ENCODE peak calls at places on chromosomes 5 and 9, in seven cellular contexts. One of them, this sample, is unnamed.
A peak's percentile ranks its signal among the peaks of the same experiment; 100 is the strongest.

GRCh38 chr9:131739192-131739961 is 499 bp downstream of the RAPGEF1 start:
- DNase-seq in PC-3: peak; percentile 29
- DNase-seq in heart left ventricle: peak; percentile 61
- DNase-seq in cardiac muscle cell: peak; percentile 52
- DNase-seq in K562: peak; percentile 66
- DNase-seq in left lung: no peak
- DNase-seq in DND-41: peak; percentile 41
- DNase-seq in this sample: no peak

GRCh38 chr5:81895312-81895711 is 76.5 kb upstream of the ATG10 start:
- DNase-seq in PC-3: no peak
- DNase-seq in heart left ventricle: no peak
- DNase-seq in cardiac muscle cell: no peak
- DNase-seq in K562: no peak
- DNase-seq in left lung: no peak
- DNase-seq in DND-41: no peak
- DNase-seq in this sample: no peak

GRCh38 chr5:9775339-9775738 is 145.2 kb upstream of the TAS2R1 start:
- DNase-seq in PC-3: peak; percentile 17
- DNase-seq in heart left ventricle: no peak
- DNase-seq in cardiac muscle cell: no peak
- DNase-seq in K562: no peak
- DNase-seq in left lung: no peak
- DNase-seq in DND-41: no peak
- DNase-seq in this sample: no peak

GRCh38 chr5:78908173-78908901 is 76.8 kb downstream of the ARSB start:
- DNase-seq in PC-3: no peak
- DNase-seq in heart left ventricle: peak; percentile 79
- DNase-seq in cardiac muscle cell: peak; percentile 80
- DNase-seq in K562: no peak
- DNase-seq in left lung: peak; percentile 53
- DNase-seq in DND-41: no peak
- DNase-seq in this sample: peak; percentile 89

GRCh38 chr5:133362438-133362837 is 249.9 kb downstream of the FSTL4 start:
- DNase-seq in PC-3: no peak
- DNase-seq in heart left ventricle: no peak
- DNase-seq in cardiac muscle cell: no peak
- DNase-seq in K562: no peak
- DNase-seq in left lung: no peak
- DNase-seq in DND-41: no peak
- DNase-seq in this sample: no peak

GRCh38 chr5:157198277-157199058 is 17.8 kb downstream of the ITK start:
- DNase-seq in PC-3: no peak
- DNase-seq in heart left ventricle: no peak
- DNase-seq in cardiac muscle cell: no peak
- DNase-seq in K562: no peak
- DNase-seq in left lung: no peak
- DNase-seq in DND-41: no peak
- DNase-seq in this sample: no peak

GRCh38 chr9:8078641-8079140 is 279.1 kb upstream of the DMAC1 start:
- DNase-seq in PC-3: no peak
- DNase-seq in heart left ventricle: no peak
- DNase-seq in cardiac muscle cell: no peak
- DNase-seq in K562: no peak
- DNase-seq in left lung: no peak
- DNase-seq in DND-41: no peak
- DNase-seq in this sample: no peak

GRCh38 chr9:129483467-129484324 is 137.2 kb downstream of the C9orf50 start:
- DNase-seq in PC-3: peak; percentile 72
- DNase-seq in heart left ventricle: peak; percentile 91
- DNase-seq in cardiac muscle cell: peak; percentile 75
- DNase-seq in K562: peak; percentile 45
- DNase-seq in left lung: peak; percentile 90
- DNase-seq in DND-41: no peak
- DNase-seq in this sample: peak; percentile 70

GRCh38 chr5:154273963-154274827 is 83.7 kb downstream of the GALNT10 start:
- DNase-seq in PC-3: no peak
- DNase-seq in heart left ventricle: no peak
- DNase-seq in cardiac muscle cell: no peak
- DNase-seq in K562: no peak
- DNase-seq in left lung: no peak
- DNase-seq in DND-41: no peak
- DNase-seq in this sample: no peak

GRCh38 chr5:168552146-168552545 is 23.0 kb downstream of the FBLL1 start:
- DNase-seq in PC-3: peak; percentile 25
- DNase-seq in heart left ventricle: peak; percentile 45
- DNase-seq in cardiac muscle cell: no peak
- DNase-seq in K562: no peak
- DNase-seq in left lung: no peak
- DNase-seq in DND-41: no peak
- DNase-seq in this sample: no peak

GRCh38 chr9:35750256-35750531 is 1.1 kb downstream of the RGP1 start:
- DNase-seq in PC-3: no peak
- DNase-seq in heart left ventricle: no peak
- DNase-seq in cardiac muscle cell: no peak
- DNase-seq in K562: no peak
- DNase-seq in left lung: no peak
- DNase-seq in DND-41: no peak
- DNase-seq in this sample: no peak

GRCh38 chr9:35755071-35755470 is 995 bp upstream of the MSMP start:
- DNase-seq in PC-3: no peak
- DNase-seq in heart left ventricle: no peak
- DNase-seq in cardiac muscle cell: no peak
- DNase-seq in K562: no peak
- DNase-seq in left lung: no peak
- DNase-seq in DND-41: no peak
- DNase-seq in this sample: no peak

GRCh38 chr9:35754264-35754663 is at the start of gene MSMP:
- DNase-seq in PC-3: no peak
- DNase-seq in heart left ventricle: no peak
- DNase-seq in cardiac muscle cell: no peak
- DNase-seq in K562: no peak
- DNase-seq in left lung: no peak
- DNase-seq in DND-41: no peak
- DNase-seq in this sample: no peak

GRCh38 chr9:35756275-35756742 is 2.2 kb upstream of the MSMP start:
- DNase-seq in PC-3: peak; percentile 43
- DNase-seq in heart left ventricle: peak; percentile 65
- DNase-seq in cardiac muscle cell: peak; percentile 62
- DNase-seq in K562: no peak
- DNase-seq in left lung: peak; percentile 66
- DNase-seq in DND-41: peak; percentile 79
- DNase-seq in this sample: no peak

DNA sequence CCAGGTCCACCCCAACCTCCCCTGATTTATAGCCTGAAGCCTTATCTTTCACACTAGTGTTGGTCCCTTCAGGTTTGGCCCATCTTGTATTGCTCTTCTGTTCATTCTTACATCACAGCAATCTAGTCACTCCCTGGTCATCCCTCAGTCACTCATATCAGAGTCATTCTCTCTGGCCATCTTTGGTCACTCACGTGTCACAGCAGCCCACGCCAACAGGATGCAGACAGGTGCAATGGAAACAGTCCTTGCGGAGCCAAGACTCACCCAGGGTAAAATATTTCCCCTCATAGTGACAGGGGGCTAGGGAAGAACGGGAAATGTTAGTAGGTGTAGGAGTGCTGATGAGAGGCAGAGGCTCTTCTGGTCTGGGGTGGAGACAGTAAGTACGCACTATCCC is 610 bp downstream of the MSMP start:
- DNase-seq in PC-3: no peak
- DNase-seq in heart left ventricle: no peak
- DNase-seq in cardiac muscle cell: no peak
- DNase-seq in K562: no peak
- DNase-seq in left lung: no peak
- DNase-seq in DND-41: no peak
- DNase-seq in this sample: no peak
- H3K27ac ChIP-seq in PC-3: no peak overlapping the region
- H3K27ac ChIP-seq in heart left ventricle: no peak overlapping the region
- H3K27ac ChIP-seq in cardiac muscle cell: no peak overlapping the region
- H3K27ac ChIP-seq in K562: no peak overlapping the region
- H3K27ac ChIP-seq in left lung: no peak overlapping the region
- H3K27ac ChIP-seq in DND-41: no peak overlapping the region
- H3K27ac ChIP-seq in this sample: no peak overlapping the region

DNA sequence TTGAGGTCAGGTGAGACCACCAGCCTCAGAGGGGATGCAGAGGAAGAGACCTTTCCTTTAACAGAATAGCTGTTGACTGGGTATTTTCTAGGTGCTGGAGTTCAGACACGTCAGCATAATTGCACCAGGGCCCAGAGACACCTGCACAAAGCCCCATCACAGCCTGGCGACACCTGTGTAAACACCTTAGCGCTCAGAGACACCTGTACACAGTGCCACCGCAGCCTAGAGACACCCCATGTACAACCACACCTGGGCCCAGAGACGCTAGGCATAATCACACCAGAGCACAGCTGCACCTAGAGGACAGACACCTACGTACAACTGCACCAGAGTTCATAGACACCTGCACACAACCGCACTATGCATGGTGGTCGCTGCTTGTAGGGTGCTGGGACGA is 1.0 kb downstream of the TRIP13 start:
- DNase-seq in PC-3: no peak
- DNase-seq in heart left ventricle: no peak
- DNase-seq in cardiac muscle cell: no peak
- DNase-seq in K562: no peak
- DNase-seq in left lung: no peak
- DNase-seq in DND-41: no peak
- DNase-seq in this sample: no peak
- H3K4me3 ChIP-seq in PC-3: peak overlapping the region; percentile 82
- H3K4me3 ChIP-seq in heart left ventricle: no peak overlapping the region
- H3K4me3 ChIP-seq in cardiac muscle cell: no peak overlapping the region
- H3K4me3 ChIP-seq in K562: peak overlapping the region; percentile 71
- H3K4me3 ChIP-seq in left lung: peak overlapping the region; percentile 82
- H3K4me3 ChIP-seq in DND-41: peak overlapping the region; percentile 85
- H3K4me3 ChIP-seq in this sample: peak overlapping the region; percentile 96

GRCh38 chr5:52789378-52789777 is 1.7 kb downstream of the ITGA1 start:
- DNase-seq in PC-3: no peak
- DNase-seq in heart left ventricle: no peak
- DNase-seq in cardiac muscle cell: no peak
- DNase-seq in K562: no peak
- DNase-seq in left lung: no peak
- DNase-seq in DND-41: no peak
- DNase-seq in this sample: no peak
- H3K27ac ChIP-seq in PC-3: peak overlapping the region; percentile 85
- H3K27ac ChIP-seq in heart left ventricle: peak overlapping the region; percentile 93
- H3K27ac ChIP-seq in cardiac muscle cell: no peak overlapping the region
- H3K27ac ChIP-seq in K562: no peak overlapping the region
- H3K27ac ChIP-seq in left lung: peak overlapping the region; percentile 86
- H3K27ac ChIP-seq in DND-41: peak overlapping the region; percentile 74
- H3K27ac ChIP-seq in this sample: no peak overlapping the region

DNA sequence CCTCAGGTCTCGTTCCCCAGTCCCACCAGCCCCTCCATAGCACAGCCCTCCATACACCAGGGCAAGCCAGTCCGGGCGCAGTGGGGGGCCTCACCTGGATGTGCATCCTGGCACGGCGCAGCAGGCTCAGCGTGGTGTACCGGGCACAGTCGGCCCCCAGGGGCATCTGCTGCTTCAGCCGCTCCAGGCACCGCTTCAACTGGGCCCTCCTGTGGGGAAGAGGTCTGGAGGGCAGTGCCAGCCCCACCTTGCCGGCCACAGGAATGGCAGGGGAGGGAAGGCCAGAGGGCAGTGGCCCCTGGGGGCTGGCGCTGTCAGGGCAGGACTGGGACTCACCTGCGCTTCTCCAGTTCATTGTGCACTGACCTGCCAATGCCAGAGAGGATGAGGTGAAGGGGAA is 1.4 kb downstream of the MXD3 start:
- DNase-seq in PC-3: no peak
- DNase-seq in heart left ventricle: no peak
- DNase-seq in cardiac muscle cell: no peak
- DNase-seq in K562: no peak
- DNase-seq in left lung: no peak
- DNase-seq in DND-41: no peak
- DNase-seq in this sample: peak; percentile 49
- H3K4me3 ChIP-seq in PC-3: peak overlapping the region; percentile 76
- H3K4me3 ChIP-seq in heart left ventricle: no peak overlapping the region
- H3K4me3 ChIP-seq in cardiac muscle cell: no peak overlapping the region
- H3K4me3 ChIP-seq in K562: no peak overlapping the region
- H3K4me3 ChIP-seq in left lung: peak overlapping the region; percentile 55
- H3K4me3 ChIP-seq in DND-41: peak overlapping the region; percentile 79
- H3K4me3 ChIP-seq in this sample: peak overlapping the region; percentile 71

GRCh38 chr5:57600321-57600720 is 117.7 kb upstream of the ACTBL2 start:
- DNase-seq in PC-3: no peak
- DNase-seq in heart left ventricle: no peak
- DNase-seq in cardiac muscle cell: no peak
- DNase-seq in K562: no peak
- DNase-seq in left lung: no peak
- DNase-seq in DND-41: no peak
- DNase-seq in this sample: no peak

GRCh38 chr5:57598756-57599155 is 116.1 kb upstream of the ACTBL2 start:
- DNase-seq in PC-3: peak; percentile 68
- DNase-seq in heart left ventricle: no peak
- DNase-seq in cardiac muscle cell: no peak
- DNase-seq in K562: no peak
- DNase-seq in left lung: no peak
- DNase-seq in DND-41: no peak
- DNase-seq in this sample: no peak

GRCh38 chr5:57594436-57594835 is 111.8 kb upstream of the ACTBL2 start:
- DNase-seq in PC-3: no peak
- DNase-seq in heart left ventricle: no peak
- DNase-seq in cardiac muscle cell: no peak
- DNase-seq in K562: no peak
- DNase-seq in left lung: no peak
- DNase-seq in DND-41: no peak
- DNase-seq in this sample: no peak

GRCh38 chr5:57595530-57596098 is 113.0 kb upstream of the ACTBL2 start:
- DNase-seq in PC-3: no peak
- DNase-seq in heart left ventricle: no peak
- DNase-seq in cardiac muscle cell: no peak
- DNase-seq in K562: no peak
- DNase-seq in left lung: no peak
- DNase-seq in DND-41: no peak
- DNase-seq in this sample: no peak

GRCh38 chr5:57598097-57598496 is 115.5 kb upstream of the ACTBL2 start:
- DNase-seq in PC-3: no peak
- DNase-seq in heart left ventricle: no peak
- DNase-seq in cardiac muscle cell: no peak
- DNase-seq in K562: no peak
- DNase-seq in left lung: no peak
- DNase-seq in DND-41: no peak
- DNase-seq in this sample: no peak
- H3K27ac ChIP-seq in PC-3: peak overlapping the region; percentile 57
- H3K27ac ChIP-seq in heart left ventricle: no peak overlapping the region
- H3K27ac ChIP-seq in cardiac muscle cell: no peak overlapping the region
- H3K27ac ChIP-seq in K562: no peak overlapping the region
- H3K27ac ChIP-seq in left lung: no peak overlapping the region
- H3K27ac ChIP-seq in DND-41: no peak overlapping the region
- H3K27ac ChIP-seq in this sample: no peak overlapping the region

DNA sequence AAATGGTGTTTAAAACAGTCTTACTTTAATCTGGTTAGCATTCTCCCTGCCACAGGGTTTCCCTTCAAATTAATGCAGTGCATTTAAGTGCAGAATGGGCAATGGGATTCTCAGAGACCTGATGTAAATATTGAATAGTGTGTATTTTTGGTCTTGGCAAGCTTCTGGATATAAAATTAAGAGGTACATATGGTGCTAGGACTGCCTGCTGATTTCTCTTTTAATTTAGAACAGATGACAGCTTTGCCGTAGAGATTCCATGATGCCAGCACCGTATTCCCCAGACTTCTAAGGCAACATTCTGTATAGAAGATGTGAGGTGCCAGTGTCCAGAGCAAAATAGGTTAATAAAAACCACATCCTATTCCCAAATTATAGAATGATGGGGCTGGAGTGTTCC is 1.9 kb downstream of the MTAP start:
- DNase-seq in PC-3: no peak
- DNase-seq in heart left ventricle: no peak
- DNase-seq in cardiac muscle cell: no peak
- DNase-seq in K562: no peak
- DNase-seq in left lung: no peak
- DNase-seq in DND-41: no peak
- DNase-seq in this sample: no peak
- H3K4me3 ChIP-seq in PC-3: peak overlapping the region; percentile 94
- H3K4me3 ChIP-seq in heart left ventricle: no peak overlapping the region
- H3K4me3 ChIP-seq in cardiac muscle cell: no peak overlapping the region
- H3K4me3 ChIP-seq in K562: no peak overlapping the region
- H3K4me3 ChIP-seq in left lung: no peak overlapping the region
- H3K4me3 ChIP-seq in DND-41: peak overlapping the region; percentile 80
- H3K4me3 ChIP-seq in this sample: no peak overlapping the region

This sample was measured in SJSA1.